ENCODE peak calls at places on chromosomes 12 and 14, in six cellular contexts. W is lower lobe of right lung, B is colonic mucosa, Z is mammary epithelial cell, D is upper lobe of right lung, S is thoracic aorta. M is an unnamed sample.

GRCh38 chr14:91354979-91355685 is 62.5 kb downstream of the CCDC88C start:
- DNase-seq in W (peak; percentile 23), Z (no peak), B (peak; percentile 56), S (no peak), D (no peak), M (no peak)

GRCh38 chr14:97185186-97185585 is 388.0 kb downstream of the VRK1 start:
- DNase-seq in S (no peak), D (no peak), B (no peak), Z (no peak), W (no peak), M (no peak)

GRCh38 chr14:36647827-36648753 is 13.6 kb upstream of the PAX9 start:
- DNase-seq in Z (peak; percentile 58), D (peak; percentile 67), B (no peak), W (no peak), S (no peak), M (no peak)

GRCh38 chr14:30751646-30752416 is 122.5 kb upstream of the COCH start:
- DNase-seq in Z (no peak), S (no peak), W (no peak), B (no peak), D (no peak), M (no peak)

GRCh38 chr12:9906888-9907287 is 25.3 kb downstream of the CLEC2A start:
- DNase-seq in Z (peak; percentile 8), D (no peak), W (no peak), B (no peak), S (no peak), M (no peak)

GRCh38 chr14:95475540-95476240 is 40.8 kb downstream of the SYNE3 start:
- DNase-seq in B (no peak), D (no peak), Z (no peak), S (no peak), W (no peak), M (no peak)

GRCh38 chr12:123931686-123932321 is 40.8 kb downstream of the CCDC92 start:
- DNase-seq in D (peak; percentile 64), W (no peak), S (no peak), Z (no peak), B (no peak), M (peak; percentile 46)

GRCh38 chr14:23112359-23113178 is 6.5 kb downstream of the CEBPE start:
- DNase-seq in S (no peak), W (no peak), Z (no peak), D (no peak), B (no peak), M (no peak)

GRCh38 chr12:1872448-1872847 is 46.0 kb downstream of the CACNA2D4 start:
- DNase-seq in Z (no peak), W (no peak), D (no peak), S (no peak), B (peak; percentile 7), M (no peak)

GRCh38 chr12:59181378-59181777 is 261.1 kb upstream of the LRIG3 start:
- DNase-seq in W (no peak), B (no peak), Z (peak; percentile 41), D (no peak), S (no peak), M (no peak)

GRCh38 chr14:100586520-100587247 is 533 bp downstream of the BEGAIN start:
- DNase-seq in W (peak; percentile 45), B (peak; percentile 63), D (peak; percentile 66), S (no peak), Z (peak; percentile 75), M (no peak)

GRCh38 chr12:7787574-7788315 is 1.5 kb upstream of the NANOG start:
- DNase-seq in B (no peak), D (no peak), S (no peak), W (no peak), Z (no peak), M (no peak)

GRCh38 chr12:58566599-58566998 is 353.7 kb downstream of the LRIG3 start:
- DNase-seq in D (no peak), B (no peak), S (no peak), W (no peak), Z (no peak), M (no peak)

GRCh38 chr14:76227450-76228050 is 75.8 kb downstream of the GPATCH2L start:
- DNase-seq in S (no peak), W (no peak), B (no peak), Z (peak; percentile 78), D (no peak), M (no peak)

GRCh38 chr12:120373683-120374082 is 4.7 kb upstream of the MSI1 start:
- DNase-seq in W (no peak), S (no peak), D (no peak), B (no peak), Z (no peak), M (no peak)

GRCh38 chr14:53793790-53794560 is 162.7 kb downstream of the BMP4 start:
- DNase-seq in S (no peak), D (no peak), Z (no peak), W (no peak), B (peak; percentile 32), M (no peak)

GRCh38 chr12:101759396-101760047 is 20.3 kb upstream of the SYCP3 start:
- DNase-seq in Z (peak; percentile 19), S (no peak), W (no peak), D (no peak), B (no peak), M (no peak)

GRCh38 chr12:103561174-103561573 is 25.9 kb upstream of the STAB2 start:
- DNase-seq in D (no peak), W (no peak), S (no peak), B (no peak), Z (peak; percentile 66), M (no peak)

GRCh38 chr14:61950340-61950739 is 188.1 kb downstream of the SNAPC1 start:
- DNase-seq in B (no peak), Z (no peak), S (no peak), W (no peak), D (no peak), M (no peak)

GRCh38 chr14:105888151-105888550 is 361.8 kb downstream of the TMEM121 start:
- DNase-seq in B (no peak), S (no peak), Z (no peak), W (no peak), D (no peak), M (no peak)

GRCh38 chr14:103718572-103718971 is 3.0 kb downstream of the ZFYVE21 start:
- DNase-seq in B (no peak), Z (no peak), D (no peak), S (no peak), W (no peak), M (no peak)

GRCh38 chr12:51792417-51792816 is 56.1 kb downstream of the FIGNL2 start:
- DNase-seq in W (no peak), Z (no peak), S (no peak), D (no peak), B (no peak), M (no peak)

GRCh38 chr12:11174022-11174421 is 3.0 kb downstream of the SMIM10L1 start:
- DNase-seq in W (no peak), D (no peak), S (no peak), Z (peak; percentile 4), B (no peak), M (no peak)

GRCh38 chr12:106733660-106734059 is 40.8 kb upstream of the RIC8B start:
- DNase-seq in W (no peak), D (no peak), Z (no peak), B (no peak), S (no peak), M (no peak)

GRCh38 chr12:13179159-13180074 is 17.1 kb upstream of the EMP1 start:
- DNase-seq in Z (peak; percentile 80), S (no peak), B (peak; percentile 55), D (peak; percentile 77), W (peak; percentile 66), M (no peak)

GRCh38 chr14:98946995-98947394 is 325.0 kb downstream of the BCL11B start:
- DNase-seq in W (no peak), Z (no peak), S (no peak), B (no peak), D (no peak), M (no peak)

GRCh38 chr12:4034926-4035325 is 161.7 kb upstream of the PARP11 start:
- DNase-seq in W (no peak), B (no peak), S (no peak), D (no peak), Z (no peak), M (no peak)

GRCh38 chr14:96797943-96798349 is 764 bp downstream of the VRK1 start:
- DNase-seq in Z (no peak), D (no peak), W (no peak), B (peak; percentile 23), S (no peak), M (no peak)

GRCh38 chr12:121494093-121494787 is 86.6 kb downstream of the KDM2B start:
- DNase-seq in B (peak; percentile 43), S (no peak), W (no peak), D (peak; percentile 74), Z (no peak), M (no peak)

GRCh38 chr14:71751264-71751663 is 181.0 kb upstream of the RGS6 start:
- DNase-seq in D (no peak), S (no peak), B (no peak), Z (no peak), W (no peak), M (no peak)

GRCh38 chr12:2998789-2999264 is 39.6 kb downstream of the TEAD4 start:
- DNase-seq in S (peak; percentile 60), Z (no peak), B (no peak), D (no peak), W (no peak), M (peak; percentile 51)
- H3K27ac ChIP-seq in S (peak overlapping the region; percentile 81), Z (no peak overlapping the region), B (no peak overlapping the region), D (no peak overlapping the region), W (no peak overlapping the region), M (peak overlapping the region; percentile 86)

DNA sequence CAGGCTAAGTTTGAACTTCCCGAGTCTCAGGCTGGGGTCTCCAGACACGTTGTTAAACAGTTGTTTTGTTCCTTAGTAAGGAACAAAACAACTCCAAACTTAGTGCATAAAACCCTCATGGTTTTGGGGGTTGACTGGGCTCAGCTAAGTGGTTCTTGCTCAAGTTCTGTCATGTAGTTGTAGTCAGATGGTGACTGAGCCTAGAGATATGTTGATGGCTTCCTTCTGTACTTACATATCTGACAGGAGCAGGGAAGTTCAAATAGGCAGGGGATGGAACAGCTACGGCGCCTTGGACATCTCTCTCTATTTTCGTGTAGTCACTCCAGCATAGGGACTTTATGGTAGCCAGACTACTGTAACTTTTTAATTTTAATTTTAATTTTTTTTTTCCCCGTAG is 45.7 kb downstream of the SPATS2 start:
- DNase-seq in D (no peak), S (no peak), B (no peak), Z (peak; percentile 32), W (no peak), M (no peak)
- H3K4me1 ChIP-seq in D (no peaks in the 10 kb centered on the region), S (no peaks in the 10 kb centered on the region), B (no peaks in the 10 kb centered on the region), Z (no peaks in the 10 kb centered on the region), W (no peaks in the 10 kb centered on the region), M (no peaks in the 10 kb centered on the region)

DNA sequence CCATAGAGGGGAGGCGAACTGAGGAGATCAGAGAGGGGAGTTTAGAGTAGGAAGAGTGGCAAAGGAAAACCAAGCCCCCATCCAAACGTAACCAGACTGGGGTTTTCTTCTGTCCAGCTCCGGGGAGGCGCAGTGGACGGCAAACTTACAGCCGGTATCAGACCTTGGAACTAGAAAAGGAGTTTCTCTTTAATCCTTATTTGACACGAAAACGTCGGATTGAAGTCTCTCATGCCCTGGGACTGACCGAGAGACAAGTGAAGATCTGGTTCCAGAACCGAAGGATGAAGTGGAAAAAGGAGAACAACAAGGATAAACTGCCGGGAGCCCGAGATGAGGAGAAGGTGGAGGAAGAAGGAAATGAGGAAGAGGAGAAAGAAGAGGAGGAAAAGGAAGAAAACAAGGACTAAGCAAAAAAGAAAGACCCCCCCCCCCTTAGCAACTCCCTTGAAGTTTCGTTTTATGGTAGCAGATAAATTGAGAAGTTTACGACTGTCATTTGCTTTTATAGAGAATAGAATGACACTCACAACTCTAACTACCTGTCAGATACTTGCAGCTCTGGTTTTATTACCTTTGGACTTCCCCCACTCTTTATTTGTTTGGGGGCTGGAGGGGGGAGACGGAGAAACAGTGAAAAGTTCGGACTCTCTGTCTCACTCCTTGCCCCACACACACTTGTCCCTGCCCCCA is 2.3 kb downstream of the HOXC8 start:
- DNase-seq in D (no peak), B (no peak), W (no peak), S (no peak), Z (no peak), M (no peak)
- H3K27me3 ChIP-seq in D (peaks cover 92% of the 10 kb centered on the region), B (peaks cover 92% of the 10 kb centered on the region), W (peaks cover 94% of the 10 kb centered on the region), S (no peaks in the 10 kb centered on the region), Z (no peaks in the 10 kb centered on the region), M (peaks cover 5% of the 10 kb centered on the region)

GRCh38 chr14:93475471-93475870 is 44.7 kb downstream of the UNC79 start:
- DNase-seq in B (no peak), W (no peak), Z (no peak), D (no peak), S (no peak), M (no peak)
- H3K27ac ChIP-seq in B (no peak overlapping the region), W (no peak overlapping the region), Z (no peak overlapping the region), D (no peak overlapping the region), S (no peak overlapping the region), M (no peak overlapping the region)

M was measured in ascending aorta.